ENCODE peak calls at places on chromosomes 2 and 18, in five cellular contexts. One of them, this sample, is unnamed. For H3K36me3 and H3K27me3, the result is how much of the 10 kb centered on the place peaks cover.

GRCh38 chr2:193891021-193891420 is 1696.3 kb upstream of the TMEFF2 start:
- DNase-seq in brain microvascular endothelial cell: no peak
- DNase-seq in right lobe of liver: no peak
- DNase-seq in A673: no peak
- DNase-seq in fibroblast of lung: no peak
- DNase-seq in this sample: no peak

GRCh38 chr2:106956879-106957278 is 70.9 kb upstream of the ST6GAL2 start:
- DNase-seq in right lobe of liver: no peak
- DNase-seq in fibroblast of lung: peak
- DNase-seq in brain microvascular endothelial cell: peak
- DNase-seq in A673: peak
- DNase-seq in this sample: no peak

GRCh38 chr2:223692227-223692947 is 90.2 kb upstream of the SCG2 start:
- DNase-seq in A673: peak
- DNase-seq in brain microvascular endothelial cell: peak
- DNase-seq in fibroblast of lung: peak
- DNase-seq in right lobe of liver: no peak
- DNase-seq in this sample: no peak

GRCh38 chr18:74498712-74499629 is 2.8 kb downstream of the CNDP2 start:
- DNase-seq in A673: no peak
- DNase-seq in right lobe of liver: peak
- DNase-seq in brain microvascular endothelial cell: no peak
- DNase-seq in fibroblast of lung: peak
- DNase-seq in this sample: peak

GRCh38 chr18:76823574-76823973 is 1.2 kb downstream of the ZNF236 start:
- DNase-seq in fibroblast of lung: peak
- DNase-seq in A673: no peak
- DNase-seq in brain microvascular endothelial cell: no peak
- DNase-seq in right lobe of liver: peak
- DNase-seq in this sample: peak

GRCh38 chr18:24843123-24843522 is 382.7 kb downstream of the HRH4 start:
- DNase-seq in brain microvascular endothelial cell: no peak
- DNase-seq in right lobe of liver: no peak
- DNase-seq in fibroblast of lung: no peak
- DNase-seq in A673: no peak
- DNase-seq in this sample: no peak

GRCh38 chr2:216349366-216349765 is 22.9 kb downstream of the MARCHF4 start:
- DNase-seq in fibroblast of lung: no peak
- DNase-seq in brain microvascular endothelial cell: no peak
- DNase-seq in right lobe of liver: no peak
- DNase-seq in A673: no peak
- DNase-seq in this sample: no peak

GRCh38 chr2:234930397-234930796 is 21.4 kb upstream of the SH3BP4 start:
- DNase-seq in A673: no peak
- DNase-seq in brain microvascular endothelial cell: no peak
- DNase-seq in fibroblast of lung: no peak
- DNase-seq in right lobe of liver: no peak
- DNase-seq in this sample: no peak

GRCh38 chr2:162333968-162334367 is 10.0 kb upstream of the GCA start:
- DNase-seq in brain microvascular endothelial cell: peak
- DNase-seq in fibroblast of lung: no peak
- DNase-seq in A673: peak
- DNase-seq in right lobe of liver: no peak
- DNase-seq in this sample: no peak

GRCh38 chr18:52340466-52341378 is 725 bp downstream of the DCC start:
- DNase-seq in A673: peak
- DNase-seq in right lobe of liver: no peak
- DNase-seq in fibroblast of lung: peak
- DNase-seq in brain microvascular endothelial cell: no peak
- DNase-seq in this sample: no peak

GRCh38 chr2:7983451-7983850 is 698.4 kb upstream of the ID2 start:
- DNase-seq in fibroblast of lung: no peak
- DNase-seq in A673: no peak
- DNase-seq in brain microvascular endothelial cell: no peak
- DNase-seq in right lobe of liver: no peak
- DNase-seq in this sample: no peak

GRCh38 chr2:67215636-67216035 is 181.5 kb upstream of the ETAA1 start:
- DNase-seq in fibroblast of lung: peak
- DNase-seq in right lobe of liver: no peak
- DNase-seq in A673: no peak
- DNase-seq in brain microvascular endothelial cell: no peak
- DNase-seq in this sample: no peak

GRCh38 chr18:45108754-45109153 is 428.1 kb downstream of the SETBP1 start:
- DNase-seq in brain microvascular endothelial cell: no peak
- DNase-seq in right lobe of liver: no peak
- DNase-seq in fibroblast of lung: no peak
- DNase-seq in A673: no peak
- DNase-seq in this sample: no peak

GRCh38 chr18:45107425-45107824 is 426.7 kb downstream of the SETBP1 start:
- DNase-seq in A673: no peak
- DNase-seq in fibroblast of lung: peak
- DNase-seq in brain microvascular endothelial cell: peak
- DNase-seq in right lobe of liver: no peak
- DNase-seq in this sample: no peak

GRCh38 chr18:45111507-45111858 is 430.8 kb downstream of the SETBP1 start:
- DNase-seq in right lobe of liver: no peak
- DNase-seq in fibroblast of lung: no peak
- DNase-seq in A673: no peak
- DNase-seq in brain microvascular endothelial cell: no peak
- DNase-seq in this sample: no peak

GRCh38 chr18:45110577-45111506 is 430.2 kb downstream of the SETBP1 start:
- DNase-seq in A673: no peak
- DNase-seq in fibroblast of lung: no peak
- DNase-seq in brain microvascular endothelial cell: peak
- DNase-seq in right lobe of liver: no peak
- DNase-seq in this sample: no peak

GRCh38 chr18:45109271-45109670 is 428.6 kb downstream of the SETBP1 start:
- DNase-seq in fibroblast of lung: no peak
- DNase-seq in A673: no peak
- DNase-seq in brain microvascular endothelial cell: no peak
- DNase-seq in right lobe of liver: no peak
- DNase-seq in this sample: no peak
- H3K36me3 ChIP-seq in fibroblast of lung: under half
- H3K36me3 ChIP-seq in A673: under half
- H3K36me3 ChIP-seq in brain microvascular endothelial cell: under half
- H3K36me3 ChIP-seq in right lobe of liver: under half
- H3K36me3 ChIP-seq in this sample: under half

DNA sequence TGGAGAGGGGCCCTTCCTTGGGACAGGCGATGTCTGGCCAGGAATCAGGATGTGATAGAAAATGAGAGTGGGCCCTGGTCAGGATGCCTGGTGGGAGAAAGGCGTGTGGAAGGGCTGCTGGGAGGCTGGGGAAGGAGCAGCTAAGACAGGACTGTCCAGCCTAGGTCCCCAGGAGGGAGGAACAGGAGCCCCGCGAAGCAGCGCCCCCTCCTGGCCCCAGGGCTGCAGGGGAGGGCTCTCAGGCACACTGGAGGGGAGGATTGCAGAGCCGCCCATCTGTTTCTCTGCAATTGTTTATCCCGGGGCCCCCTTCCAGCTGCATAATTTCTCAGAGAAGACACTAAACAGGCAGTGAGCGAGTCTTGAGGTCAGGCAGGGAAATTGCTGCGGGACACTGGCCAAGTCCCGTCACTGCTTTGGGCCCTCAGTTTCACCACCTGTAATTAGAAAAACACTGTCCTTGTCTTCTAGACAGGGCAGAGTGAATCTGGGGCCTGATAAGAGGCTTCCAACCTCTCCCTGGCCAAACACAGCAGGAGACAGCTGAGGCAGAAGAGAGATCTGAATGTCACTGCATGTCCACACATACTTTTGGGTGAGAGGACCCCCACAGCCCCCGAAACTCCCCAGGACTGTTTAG is 3.9 kb upstream of the NPPC start:
- DNase-seq in A673: peak
- DNase-seq in fibroblast of lung: peak
- DNase-seq in right lobe of liver: no peak
- DNase-seq in brain microvascular endothelial cell: no peak
- DNase-seq in this sample: no peak
- H3K27me3 ChIP-seq in A673: under half
- H3K27me3 ChIP-seq in fibroblast of lung: under half
- H3K27me3 ChIP-seq in right lobe of liver: under half
- H3K27me3 ChIP-seq in brain microvascular endothelial cell: under half
- H3K27me3 ChIP-seq in this sample: under half

DNA sequence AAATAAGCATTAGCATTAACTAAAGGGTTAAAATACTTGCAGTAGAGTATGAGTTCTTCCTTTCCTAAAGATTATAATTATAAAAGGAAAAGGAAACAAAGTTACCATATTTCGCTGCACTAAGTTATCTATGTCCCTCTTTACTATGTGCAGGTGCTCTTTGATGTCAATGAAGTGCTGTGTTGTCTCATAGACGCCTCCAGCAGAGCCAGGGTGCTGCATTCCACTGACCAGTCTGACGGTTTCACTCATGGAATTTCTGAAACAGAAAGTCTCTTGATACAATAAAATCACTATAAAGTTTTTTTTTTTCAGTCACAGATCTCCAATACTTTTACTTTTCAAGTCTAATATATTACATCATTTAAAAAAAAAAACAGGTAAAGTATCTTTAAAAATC is 14.5 kb upstream of the CPLX4 start:
- DNase-seq in A673: no peak
- DNase-seq in fibroblast of lung: no peak
- DNase-seq in right lobe of liver: no peak
- DNase-seq in brain microvascular endothelial cell: no peak
- DNase-seq in this sample: no peak
- H3K36me3 ChIP-seq in A673: half or more
- H3K36me3 ChIP-seq in fibroblast of lung: under half
- H3K36me3 ChIP-seq in right lobe of liver: under half
- H3K36me3 ChIP-seq in brain microvascular endothelial cell: half or more
- H3K36me3 ChIP-seq in this sample: half or more

DNA sequence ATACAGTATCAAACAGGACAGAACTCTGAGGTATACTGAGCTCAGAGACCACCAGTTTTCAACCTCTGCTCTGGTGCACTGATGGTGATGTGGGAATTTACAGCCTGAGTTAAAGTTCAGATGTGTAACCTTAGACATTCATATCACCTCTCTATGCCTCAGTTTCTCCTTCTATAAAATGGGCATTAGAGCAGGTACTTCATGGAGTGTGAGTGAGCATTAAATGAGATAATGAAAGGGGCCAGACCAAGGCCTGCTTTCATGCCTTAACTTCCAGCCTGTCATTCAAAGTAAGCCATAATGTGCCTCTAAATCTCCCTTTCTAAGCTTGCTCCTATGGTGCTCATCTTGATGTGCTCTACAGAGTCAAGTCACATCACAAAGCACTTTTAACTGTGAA is 8.4 kb downstream of the ACVR1 start:
- DNase-seq in fibroblast of lung: no peak
- DNase-seq in right lobe of liver: no peak
- DNase-seq in brain microvascular endothelial cell: no peak
- DNase-seq in A673: no peak
- DNase-seq in this sample: no peak
- H3K27me3 ChIP-seq in fibroblast of lung: under half
- H3K27me3 ChIP-seq in right lobe of liver: under half
- H3K27me3 ChIP-seq in brain microvascular endothelial cell: under half
- H3K27me3 ChIP-seq in A673: under half
- H3K27me3 ChIP-seq in this sample: under half

DNA sequence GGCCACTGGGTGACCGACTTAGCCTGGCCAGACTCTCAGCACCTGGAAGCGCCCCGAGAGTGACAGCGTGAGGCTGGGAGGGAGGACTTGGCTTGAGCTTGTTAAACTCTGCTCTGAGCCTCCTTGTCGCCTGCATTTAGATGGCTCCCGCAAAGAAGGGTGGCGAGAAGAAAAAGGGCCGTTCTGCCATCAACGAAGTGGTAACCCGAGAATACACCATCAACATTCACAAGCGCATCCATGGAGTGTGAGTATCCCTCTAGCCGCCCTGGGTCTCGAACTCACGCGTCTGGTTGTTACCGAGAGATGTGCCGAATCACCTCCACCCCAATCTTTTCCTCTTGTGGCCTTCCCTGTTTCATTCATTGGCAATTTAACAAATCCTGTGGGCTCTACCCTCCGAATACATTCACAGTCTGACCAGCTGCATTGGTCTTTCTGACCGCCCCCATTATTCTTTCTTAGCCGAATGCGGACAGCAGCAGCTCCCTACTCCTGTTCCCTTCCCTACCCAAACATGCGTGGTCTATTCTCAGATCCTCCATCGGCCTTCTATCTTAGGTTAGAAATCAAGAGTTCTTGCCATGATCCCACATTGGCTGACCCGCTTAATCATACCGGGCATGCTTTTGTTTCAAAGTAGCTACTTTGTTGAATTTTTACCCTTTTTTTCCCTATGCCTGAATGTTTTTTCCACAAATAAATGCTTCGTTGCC is 631 bp downstream of the RPL31 start:
- DNase-seq in fibroblast of lung: peak
- DNase-seq in right lobe of liver: no peak
- DNase-seq in brain microvascular endothelial cell: no peak
- DNase-seq in A673: peak
- DNase-seq in this sample: no peak
- H3K36me3 ChIP-seq in fibroblast of lung: under half
- H3K36me3 ChIP-seq in right lobe of liver: under half
- H3K36me3 ChIP-seq in brain microvascular endothelial cell: half or more
- H3K36me3 ChIP-seq in A673: half or more
- H3K36me3 ChIP-seq in this sample: under half

GRCh38 chr2:240794178-240794721 is 25.8 kb downstream of the KIF1A start:
- DNase-seq in A673: no peak
- DNase-seq in brain microvascular endothelial cell: no peak
- DNase-seq in right lobe of liver: peak
- DNase-seq in fibroblast of lung: no peak
- DNase-seq in this sample: peak
- H3K27me3 ChIP-seq in A673: under half
- H3K27me3 ChIP-seq in brain microvascular endothelial cell: under half
- H3K27me3 ChIP-seq in right lobe of liver: under half
- H3K27me3 ChIP-seq in fibroblast of lung: under half
- H3K27me3 ChIP-seq in this sample: under half

GRCh38 chr2:197405582-197405981 is 29.2 kb downstream of the SF3B1 start:
- DNase-seq in fibroblast of lung: no peak
- DNase-seq in right lobe of liver: no peak
- DNase-seq in brain microvascular endothelial cell: no peak
- DNase-seq in A673: no peak
- DNase-seq in this sample: no peak
- H3K36me3 ChIP-seq in fibroblast of lung: under half
- H3K36me3 ChIP-seq in right lobe of liver: half or more
- H3K36me3 ChIP-seq in brain microvascular endothelial cell: half or more
- H3K36me3 ChIP-seq in A673: half or more
- H3K36me3 ChIP-seq in this sample: half or more

This sample was measured in upper lobe of right lung.